ENCODE peak calls at places on chromosomes 3 and 15, in seven cellular contexts. O is prostate gland, N is thyroid gland, Q is upper lobe of right lung, Z is AG04450, Y is astrocyte, C is fibroblast of lung. G is an unnamed sample.
A peak's percentile ranks its signal among the peaks of the same experiment; 100 is the strongest.

GRCh38 chr15:100968043-100968966 is 49.1 kb downstream of the LRRK1 start:
- DNase-seq in Y (peak; percentile 92), Q (no peak), Z (no peak), C (no peak), N (no peak), O (no peak), G (no peak)

GRCh38 chr3:11465744-11466611 is 177.7 kb downstream of the VGLL4 start:
- DNase-seq in O (peak; percentile 13), Q (no peak), Z (no peak), C (peak; percentile 87), Y (peak; percentile 95), N (no peak), G (no peak)

GRCh38 chr3:179871782-179872181 is 165.0 kb downstream of the PEX5L start:
- DNase-seq in N (no peak), O (no peak), Z (no peak), Q (no peak), Y (no peak), C (no peak), G (no peak)

GRCh38 chr3:111210003-111210699 is 138.5 kb downstream of the NECTIN3 start:
- DNase-seq in Q (no peak), C (peak; percentile 28), Z (no peak), Y (peak; percentile 42), N (no peak), O (no peak), G (no peak)

GRCh38 chr3:42839616-42840015 is 30.4 kb downstream of the ACKR2 start:
- DNase-seq in Z (peak; percentile 42), Q (no peak), C (peak; percentile 78), Y (peak; percentile 37), N (peak; percentile 32), O (peak; percentile 57), G (no peak)

GRCh38 chr3:81916890-81917289 is 155.4 kb upstream of the GBE1 start:
- DNase-seq in Q (no peak), O (no peak), Y (no peak), N (no peak), Z (no peak), C (no peak), G (no peak)

GRCh38 chr3:177642482-177643163 is 445.3 kb upstream of the TBL1XR1 start:
- DNase-seq in N (peak; percentile 66), Y (no peak), Z (no peak), Q (no peak), C (no peak), O (no peak), G (no peak)

GRCh38 chr3:46087871-46088270 is 60.6 kb upstream of the XCR1 start:
- DNase-seq in C (peak; percentile 75), O (no peak), Q (no peak), Z (no peak), Y (peak; percentile 11), N (no peak), G (peak; percentile 3)

GRCh38 chr15:37076543-37076942 is 23.8 kb downstream of the MEIS2 start:
- DNase-seq in C (peak; percentile 74), N (no peak), O (no peak), Y (peak; percentile 68), Q (no peak), Z (no peak), G (no peak)

GRCh38 chr3:89368846-89369245 is 261.4 kb downstream of the EPHA3 start:
- DNase-seq in Q (no peak), O (no peak), N (no peak), Y (no peak), C (no peak), Z (no peak), G (no peak)

GRCh38 chr3:106206165-106206564 is 337.4 kb upstream of the CBLB start:
- DNase-seq in Q (no peak), O (no peak), N (no peak), C (peak; percentile 28), Z (no peak), Y (peak; percentile 22), G (no peak)

GRCh38 chr3:25035511-25035910 is 392.6 kb upstream of the RARB start:
- DNase-seq in O (no peak), C (peak; percentile 82), N (no peak), Q (no peak), Z (no peak), Y (no peak), G (no peak)

GRCh38 chr3:107957506-107957905 is 133.3 kb downstream of the CD47 start:
- DNase-seq in Q (no peak), Z (no peak), O (no peak), Y (no peak), C (no peak), N (no peak), G (no peak)

GRCh38 chr3:154304116-154304786 is 20.0 kb downstream of the DHX36 start:
- DNase-seq in N (no peak), Y (peak; percentile 36), C (no peak), Q (no peak), O (no peak), Z (no peak), G (no peak)

GRCh38 chr15:31571676-31572075 is 245.0 kb downstream of the KLF13 start:
- DNase-seq in Y (no peak), Z (no peak), N (no peak), O (no peak), Q (no peak), C (peak; percentile 39), G (no peak)

GRCh38 chr3:183895296-183895695 is 10.6 kb upstream of the PARL start:
- DNase-seq in N (peak; percentile 23), O (peak; percentile 17), C (peak; percentile 68), Y (peak; percentile 7), Q (no peak), Z (peak; percentile 20), G (no peak)

GRCh38 chr15:33871911-33872760 is 96.2 kb upstream of the CHRM5 start:
- DNase-seq in N (no peak), Y (no peak), C (no peak), Z (no peak), O (no peak), Q (no peak), G (no peak)

GRCh38 chr3:135802171-135802570 is 163.4 kb upstream of the PPP2R3A start:
- DNase-seq in O (no peak), Y (no peak), N (no peak), C (no peak), Q (no peak), Z (no peak), G (no peak)

GRCh38 chr15:101020451-101020850 is 101.3 kb downstream of the LRRK1 start:
- DNase-seq in C (no peak), Y (no peak), Z (no peak), Q (no peak), O (no peak), N (no peak), G (peak; percentile 43)

GRCh38 chr3:23877324-23877980 is 39.3 kb downstream of the NKIRAS1 start:
- DNase-seq in O (no peak), Y (peak; percentile 77), C (peak; percentile 86), N (no peak), Z (no peak), Q (no peak), G (no peak)

GRCh38 chr3:175186511-175186910 is 327.4 kb downstream of the NAALADL2 start:
- DNase-seq in Q (no peak), O (no peak), N (no peak), C (peak; percentile 17), Z (no peak), Y (peak; percentile 31), G (no peak)

GRCh38 chr3:175187586-175187985 is 328.5 kb downstream of the NAALADL2 start:
- DNase-seq in C (no peak), Y (peak; percentile 75), O (no peak), N (no peak), Q (peak; percentile 26), Z (no peak), G (no peak)

GRCh38 chr3:175184392-175184791 is 325.3 kb downstream of the NAALADL2 start:
- DNase-seq in O (no peak), N (no peak), Y (no peak), Z (no peak), C (no peak), Q (no peak), G (no peak)

DNA sequence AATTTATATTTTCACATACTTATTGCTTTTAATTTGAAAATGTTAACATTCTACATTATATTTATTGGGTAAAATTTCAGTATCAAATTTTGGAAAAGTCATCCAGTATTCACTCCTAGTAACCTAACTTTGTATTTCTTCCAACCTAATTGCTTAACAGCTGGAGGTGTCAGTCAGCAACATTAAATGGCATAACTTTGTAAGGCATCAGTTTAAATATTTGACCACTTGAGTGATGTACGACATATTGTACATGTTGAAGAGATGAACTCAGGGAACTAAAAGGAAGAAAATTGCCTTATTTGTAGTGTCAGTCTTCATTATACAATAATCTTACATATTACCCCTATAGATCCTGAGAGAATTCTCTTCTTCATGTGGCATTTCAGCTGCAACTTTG is 326.8 kb downstream of the NAALADL2 start:
- DNase-seq in O (no peak), Y (no peak), Z (no peak), Q (no peak), C (no peak), N (no peak), G (no peak)
- H3K4me3 ChIP-seq in O (no peak overlapping the region), Y (no peak overlapping the region), Z (no peak overlapping the region), Q (no peak overlapping the region), C (no peak overlapping the region), N (no peak overlapping the region), G (no peak overlapping the region)

GRCh38 chr3:143961351-143961750 is 10.3 kb upstream of the DIPK2A start:
- DNase-seq in C (no peak), N (no peak), Q (no peak), Z (no peak), O (no peak), Y (no peak), G (no peak)
- H3K27ac ChIP-seq in C (no peak overlapping the region), N (no peak overlapping the region), Q (no peak overlapping the region), Z (no peak overlapping the region), O (no peak overlapping the region), Y (no peak overlapping the region), G (no peak overlapping the region)

DNA sequence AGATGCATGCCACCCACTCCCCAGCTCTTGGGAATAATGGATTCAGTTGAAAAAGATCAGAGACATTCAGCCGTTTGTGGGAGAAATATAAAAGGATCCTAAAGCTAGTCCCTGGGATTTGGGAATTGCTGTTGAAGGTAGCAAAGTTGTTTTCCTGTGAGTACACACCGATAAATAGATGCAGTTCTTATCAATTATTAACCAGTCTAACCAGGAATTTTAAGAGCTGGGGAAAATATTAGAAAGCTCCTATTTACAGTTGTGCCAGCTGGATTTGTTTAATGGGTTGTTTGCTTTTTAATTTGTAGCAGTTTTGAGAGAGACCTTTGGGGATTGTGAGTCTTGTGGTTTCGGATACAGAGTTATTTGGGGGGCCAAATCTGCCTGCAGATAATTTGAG is 44.2 kb upstream of the SKOR1 start:
- DNase-seq in Q (no peak), Y (no peak), Z (no peak), C (no peak), N (no peak), O (no peak), G (no peak)
- H3K27me3 ChIP-seq in Q (no peaks in the 10 kb centered on the region), Y (no peaks in the 10 kb centered on the region), Z (no peaks in the 10 kb centered on the region), C (no peaks in the 10 kb centered on the region), N (no peaks in the 10 kb centered on the region), O (no peaks in the 10 kb centered on the region), G (no peaks in the 10 kb centered on the region)

GRCh38 chr3:124882749-124883148 is 4.4 kb downstream of the ITGB5 start:
- DNase-seq in N (no peak), Y (no peak), O (no peak), Q (no peak), Z (no peak), C (no peak), G (no peak)

GRCh38 chr3:124877617-124878016 is 9.5 kb downstream of the ITGB5 start:
- DNase-seq in N (no peak), Y (no peak), Q (no peak), Z (no peak), O (no peak), C (no peak), G (no peak)

GRCh38 chr3:124878561-124879394 is 8.4 kb downstream of the ITGB5 start:
- DNase-seq in Z (peak; percentile 84), Y (peak; percentile 98), O (peak; percentile 62), N (no peak), Q (no peak), C (peak; percentile 96), G (no peak)

GRCh38 chr3:124881976-124882697 is 5.0 kb downstream of the ITGB5 start:
- DNase-seq in C (no peak), O (no peak), Q (no peak), Y (peak; percentile 44), Z (no peak), N (no peak), G (no peak)

GRCh38 chr3:124879395-124879723 is 7.8 kb downstream of the ITGB5 start:
- DNase-seq in Y (no peak), O (no peak), Q (no peak), Z (no peak), N (no peak), C (no peak), G (no peak)
- H3K4me3 ChIP-seq in Y (peak overlapping the region; percentile 19), O (no peak overlapping the region), Q (no peak overlapping the region), Z (no peak overlapping the region), N (no peak overlapping the region), C (no peak overlapping the region), G (no peak overlapping the region)

G was measured in vagina.